ENCODE peak calls at places on chromosome 17, in four cellular contexts. O, K, J and M are unnamed samples.

GRCh38 chr17:46045639-46046038 is 46.6 kb downstream of the STH start:
- DNase-seq in K (no peak), J (no peak), O (no peak), M (no peak)

GRCh38 chr17:61000911-61001310 is 323.3 kb downstream of the BCAS3 start:
- DNase-seq in K (no peak), J (no peak), O (no peak), M (no peak)

GRCh38 chr17:75891605-75892555 is 4.9 kb downstream of the TRIM65 start:
- DNase-seq in O (no peak), J (no peak), K (no peak), M (no peak)

GRCh38 chr17:75785016-75785769 is 587 bp downstream of the UNK start:
- DNase-seq in O (peak), J (peak), K (peak), M (peak)

GRCh38 chr17:69551212-69552010 is 136.9 kb downstream of the MAP2K6 start:
- DNase-seq in J (no peak), K (no peak), O (no peak), M (no peak)

GRCh38 chr17:57481901-57482300 is 225.6 kb downstream of the MSI2 start:
- DNase-seq in K (no peak), J (no peak), O (no peak), M (no peak)

GRCh38 chr17:82696916-82697807 is 1.3 kb downstream of the RAB40B start:
- DNase-seq in K (no peak), J (no peak), O (no peak), M (no peak)

GRCh38 chr17:7848131-7848579 is 6.7 kb upstream of the TMEM88 start:
- DNase-seq in J (no peak), K (no peak), O (no peak), M (no peak)

GRCh38 chr17:8537734-8538133 is 92.8 kb downstream of the MYH10 start:
- DNase-seq in J (no peak), K (no peak), O (no peak), M (no peak)

GRCh38 chr17:266701-267656 is 85.5 kb upstream of the DOC2B start:
- DNase-seq in K (no peak), J (no peak), O (peak), M (peak)

GRCh38 chr17:27630607-27631408 is at the start of gene LGALS9:
- DNase-seq in J (no peak), O (peak), K (no peak), M (no peak)

GRCh38 chr17:7217113-7217987 is 2.3 kb downstream of the DLG4 start:
- DNase-seq in J (no peak), K (no peak), O (peak), M (peak)

GRCh38 chr17:80259642-80260535 is 763 bp upstream of the RNF213 start:
- DNase-seq in K (peak), O (no peak), J (peak), M (no peak)

GRCh38 chr17:28524476-28525415 is 18.6 kb downstream of the FOXN1 start:
- DNase-seq in O (no peak), J (no peak), K (no peak), M (no peak)